ENCODE peak calls at places on chromosomes 12 and 14, in eight cellular contexts. K, Q, U, N, S, C, R and W are unnamed samples.

GRCh38 chr14:57833304-57833703 is 32.6 kb downstream of the SLC35F4 start:
- DNase-seq in K (no peak), Q (no peak), U (no peak), N (no peak), S (peak; percentile 75), C (peak; percentile 6), R (no peak), W (no peak)

GRCh38 chr14:37056473-37056872 is 115.9 kb downstream of the SLC25A21 start:
- DNase-seq in K (no peak), Q (no peak), U (no peak), N (no peak), S (no peak), C (no peak), R (no peak), W (no peak)

GRCh38 chr12:74849801-74850200 is 312.2 kb downstream of the ATXN7L3B start:
- DNase-seq in K (no peak), Q (no peak), U (no peak), N (no peak), S (no peak), C (no peak), R (no peak), W (no peak)

GRCh38 chr12:26088999-26089398 is 35.8 kb downstream of the BHLHE41 start:
- DNase-seq in K (peak; percentile 87), Q (no peak), U (no peak), N (no peak), S (no peak), C (no peak), R (no peak), W (no peak)

GRCh38 chr12:93319523-93320045 is 58.1 kb upstream of the NUDT4 start:
- DNase-seq in K (no peak), Q (no peak), U (no peak), N (no peak), S (no peak), C (no peak), R (no peak), W (no peak)

GRCh38 chr12:28866715-28867503 is 282.2 kb upstream of the FAR2 start:
- DNase-seq in K (no peak), Q (no peak), U (no peak), N (no peak), S (no peak), C (no peak), R (no peak), W (no peak)

GRCh38 chr12:19695244-19696098 is 256.2 kb downstream of the AEBP2 start:
- DNase-seq in K (no peak), Q (no peak), U (no peak), N (no peak), S (no peak), C (no peak), R (no peak), W (no peak)

GRCh38 chr12:54588110-54588831 is at the start of gene PPP1R1A:
- DNase-seq in K (no peak), Q (peak; percentile 35), U (peak; percentile 22), N (no peak), S (no peak), C (peak; percentile 58), R (peak; percentile 12), W (peak; percentile 39)

GRCh38 chr14:31419179-31420012 is 954 bp downstream of the HEATR5A start:
- DNase-seq in K (no peak), Q (no peak), U (no peak), N (no peak), S (no peak), C (no peak), R (no peak), W (no peak)

GRCh38 chr12:82415402-82415801 is 57.1 kb downstream of the METTL25 start:
- DNase-seq in K (no peak), Q (no peak), U (no peak), N (no peak), S (no peak), C (no peak), R (no peak), W (no peak)

GRCh38 chr12:112393328-112393727 is 11.1 kb upstream of the HECTD4 start:
- DNase-seq in K (no peak), Q (no peak), U (no peak), N (no peak), S (no peak), C (no peak), R (no peak), W (no peak)

GRCh38 chr12:6547987-6548386 is 7.9 kb downstream of the IFFO1 start:
- DNase-seq in K (no peak), Q (peak; percentile 55), U (no peak), N (no peak), S (no peak), C (no peak), R (no peak), W (no peak)

GRCh38 chr14:76516884-76517283 is 140.9 kb downstream of the ESRRB start:
- DNase-seq in K (no peak), Q (no peak), U (no peak), N (no peak), S (no peak), C (no peak), R (no peak), W (no peak)

GRCh38 chr12:39230086-39230485 is 212.8 kb downstream of the KIF21A start:
- DNase-seq in K (peak; percentile 3), Q (no peak), U (no peak), N (no peak), S (no peak), C (no peak), R (no peak), W (no peak)

GRCh38 chr12:71671816-71672215 is 7.7 kb downstream of the THAP2 start:
- DNase-seq in K (no peak), Q (no peak), U (no peak), N (no peak), S (no peak), C (no peak), R (no peak), W (no peak)

GRCh38 chr12:102059343-102059742 is 2.4 kb downstream of the WASHC3 start:
- DNase-seq in K (peak; percentile 36), Q (no peak), U (no peak), N (no peak), S (no peak), C (no peak), R (no peak), W (no peak)

DNA sequence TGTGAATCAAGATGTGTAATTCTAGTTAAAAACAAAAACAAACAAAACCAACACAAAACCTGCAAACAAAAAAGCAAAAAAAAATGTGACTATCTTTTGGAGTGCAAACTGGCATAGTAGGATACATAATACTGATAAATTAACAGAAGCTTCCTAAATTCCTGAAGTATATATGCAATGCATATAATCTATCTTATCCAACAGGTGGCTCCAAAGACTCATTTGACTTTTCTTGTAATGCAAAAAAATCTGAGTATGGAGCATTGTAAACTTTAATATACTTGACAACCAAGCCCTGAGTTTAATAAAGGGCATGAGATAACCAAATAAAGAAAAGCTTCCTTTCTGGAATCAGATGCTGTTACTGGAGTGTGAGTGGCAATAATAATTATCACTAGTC is 1003.6 kb downstream of the FSCB start:
- DNase-seq in K (no peak), Q (no peak), U (no peak), N (no peak), S (no peak), C (no peak), R (no peak), W (no peak)
- TF ChIP-seq CTCF in K (no peak), Q (no peak), U (peak; percentile 14), N (no peak), S (no peak), C (no peak), R (no peak), W (no peak)

GRCh38 chr12:45017916-45018315 is 33.0 kb downstream of the DBX2 start:
- DNase-seq in K (no peak), Q (no peak), U (no peak), N (no peak), S (no peak), C (no peak), R (no peak), W (no peak)
- TF ChIP-seq CTCF in K (no peak), Q (no peak), U (no peak), N (no peak), S (no peak), C (no peak), R (no peak), W (no peak)

GRCh38 chr12:15323530-15323929 is 1.2 kb downstream of the PTPRO start:
- DNase-seq in K (no peak), Q (no peak), U (no peak), N (no peak), S (no peak), C (no peak), R (no peak), W (no peak)

GRCh38 chr12:15320881-15321280 is 1.4 kb upstream of the PTPRO start:
- DNase-seq in K (no peak), Q (no peak), U (no peak), N (no peak), S (no peak), C (no peak), R (no peak), W (no peak)

DNA sequence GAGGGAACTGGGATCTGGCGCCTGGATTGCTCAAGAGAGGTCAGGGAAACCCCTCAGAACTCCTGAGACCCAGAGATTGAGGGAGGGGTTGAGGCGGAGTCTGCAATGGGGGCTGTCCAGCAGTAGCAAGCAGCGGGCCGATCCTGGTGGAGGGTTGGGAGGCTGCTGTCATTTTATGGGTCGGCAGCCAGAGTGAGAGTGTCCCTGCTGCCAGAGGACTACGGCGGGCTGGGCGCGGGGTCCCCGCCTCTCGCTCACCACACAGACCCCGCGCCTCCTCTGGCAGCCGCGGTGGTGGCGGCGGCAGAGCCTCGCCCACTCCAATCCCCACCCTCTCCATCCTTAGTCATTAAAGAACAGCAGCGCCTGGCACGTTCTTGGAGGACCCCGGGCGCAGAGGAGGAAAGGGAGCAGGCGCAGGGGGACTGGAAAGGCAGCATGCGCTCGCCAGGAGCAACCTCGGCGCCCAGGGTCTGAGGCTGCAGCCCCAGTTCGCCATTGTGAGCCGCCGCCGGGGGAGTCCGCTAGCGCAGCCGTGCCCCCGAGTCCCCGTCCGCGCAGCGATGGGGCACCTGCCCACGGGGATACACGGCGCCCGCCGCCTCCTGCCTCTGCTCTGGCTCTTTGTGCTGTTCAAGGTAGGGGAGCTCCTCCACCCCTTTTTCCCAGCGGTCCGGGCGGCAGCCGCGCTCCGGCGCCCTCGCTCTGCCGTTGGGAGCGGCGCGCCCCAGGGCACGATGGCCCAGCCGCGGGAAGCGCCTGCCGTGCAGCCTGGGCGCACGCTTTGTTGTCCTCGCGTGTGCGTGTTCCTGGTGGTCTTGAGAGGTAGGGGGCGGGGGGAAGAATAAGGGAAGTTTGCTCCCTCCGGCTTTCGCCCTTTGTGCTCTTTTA is at the start of gene PTPRO:
- DNase-seq in K (no peak), Q (no peak), U (peak; percentile 31), N (no peak), S (no peak), C (peak; percentile 13), R (no peak), W (peak; percentile 31)
- TF ChIP-seq CTCF in K (no peak), Q (no peak), U (peak; percentile 25), N (no peak), S (no peak), C (no peak), R (no peak), W (no peak)

GRCh38 chr14:54256156-54256555 is 140.7 kb upstream of the CDKN3 start:
- DNase-seq in K (no peak), Q (no peak), U (no peak), N (no peak), S (no peak), C (no peak), R (no peak), W (no peak)

GRCh38 chr14:54252072-54252730 is 144.6 kb upstream of the CDKN3 start:
- DNase-seq in K (no peak), Q (no peak), U (no peak), N (no peak), S (no peak), C (no peak), R (no peak), W (no peak)

GRCh38 chr14:54253195-54253947 is 143.4 kb upstream of the CDKN3 start:
- DNase-seq in K (peak; percentile 48), Q (no peak), U (no peak), N (no peak), S (no peak), C (no peak), R (no peak), W (no peak)

GRCh38 chr14:54251356-54251755 is 145.5 kb upstream of the CDKN3 start:
- DNase-seq in K (no peak), Q (no peak), U (no peak), N (no peak), S (no peak), C (peak; percentile 12), R (no peak), W (no peak)
- TF ChIP-seq CTCF in K (no peak), Q (no peak), U (no peak), N (no peak), S (no peak), C (no peak), R (no peak), W (no peak)